ENCODE peak calls at places on chromosome 6, in five cellular contexts. E is PC-3, O is upper lobe of right lung, S is GM23338, A is heart left ventricle. U is an unnamed sample.
A peak's percentile ranks its signal among the peaks of the same experiment; 100 is the strongest.

GRCh38 chr6:148231572-148231971 is 111.1 kb upstream of the SASH1 start:
- DNase-seq in E (peak; percentile 45), O (no peak), S (no peak), A (no peak), U (no peak)

GRCh38 chr6:11275598-11275997 is 43.1 kb upstream of the NEDD9 start:
- DNase-seq in E (no peak), O (no peak), S (no peak), A (no peak), U (no peak)

GRCh38 chr6:35359744-35360348 is 17.5 kb downstream of the PPARD start:
- DNase-seq in E (peak; percentile 39), O (no peak), S (no peak), A (peak; percentile 61), U (no peak)

GRCh38 chr6:79671605-79672266 is 40.6 kb downstream of the SH3BGRL2 start:
- DNase-seq in E (peak; percentile 71), O (peak; percentile 86), S (no peak), A (peak; percentile 57), U (no peak)

GRCh38 chr6:39276379-39276995 is 37.7 kb downstream of the KCNK17 start:
- DNase-seq in E (no peak), O (no peak), S (no peak), A (no peak), U (no peak)

GRCh38 chr6:106547053-106547414 is 82.3 kb downstream of the RTN4IP1 start:
- DNase-seq in E (peak; percentile 54), O (no peak), S (no peak), A (no peak), U (no peak)

GRCh38 chr6:159852877-159853276 is 37.9 kb upstream of the MAS1 start:
- DNase-seq in E (peak; percentile 31), O (no peak), S (peak; percentile 43), A (no peak), U (peak; percentile 41)

GRCh38 chr6:786946-787763 is 94.2 kb upstream of the EXOC2 start:
- DNase-seq in E (peak; percentile 57), O (no peak), S (peak; percentile 63), A (no peak), U (peak; percentile 68)

GRCh38 chr6:99348220-99348822 is 1.2 kb downstream of the FAXC start:
- DNase-seq in E (no peak), O (no peak), S (no peak), A (no peak), U (peak; percentile 8)

GRCh38 chr6:31877125-31877650 is 1.6 kb downstream of the SLC44A4 start:
- DNase-seq in E (no peak), O (no peak), S (no peak), A (no peak), U (no peak)
- H3K4me3 ChIP-seq in E (no peak overlapping the region), O (no peak overlapping the region), S (no peak overlapping the region), A (no peak overlapping the region), U (no peak overlapping the region)

DNA sequence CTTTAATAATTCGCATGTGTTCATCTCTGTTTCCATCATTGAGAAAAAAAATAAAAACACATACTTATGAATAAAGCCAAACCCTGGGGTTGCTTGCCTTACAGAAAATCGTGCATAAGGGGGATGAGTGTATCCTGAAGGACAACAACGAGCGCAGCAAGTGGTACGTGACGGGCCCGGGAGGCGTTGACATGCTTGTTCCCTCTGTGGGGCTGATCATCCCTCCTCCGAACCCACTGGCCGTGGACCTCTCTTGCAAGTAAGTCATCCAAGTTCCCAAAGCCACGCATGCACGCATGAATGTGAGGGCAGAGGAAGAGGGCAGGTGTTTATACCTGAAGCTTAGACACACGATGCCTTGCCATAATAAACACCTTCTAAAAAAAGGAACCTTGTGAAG is 20.9 kb upstream of the SNRNP48 start:
- DNase-seq in E (no peak), O (no peak), S (no peak), A (no peak), U (no peak)
- H3K36me3 ChIP-seq in E (peaks cover 84% of the 10 kb centered on the region), O (no peaks in the 10 kb centered on the region), S (peaks cover 43% of the 10 kb centered on the region), A (peaks cover 49% of the 10 kb centered on the region), U (peaks cover 28% of the 10 kb centered on the region)

GRCh38 chr6:156650896-156651295 is 126.3 kb upstream of the ARID1B start:
- DNase-seq in E (no peak), O (no peak), S (no peak), A (no peak), U (no peak)

GRCh38 chr6:156651438-156651837 is 125.7 kb upstream of the ARID1B start:
- DNase-seq in E (no peak), O (no peak), S (no peak), A (no peak), U (no peak)

GRCh38 chr6:156647440-156647839 is 129.7 kb upstream of the ARID1B start:
- DNase-seq in E (no peak), O (no peak), S (no peak), A (no peak), U (no peak)

GRCh38 chr6:156655267-156655918 is 121.8 kb upstream of the ARID1B start:
- DNase-seq in E (no peak), O (no peak), S (peak; percentile 43), A (no peak), U (peak; percentile 68)

DNA sequence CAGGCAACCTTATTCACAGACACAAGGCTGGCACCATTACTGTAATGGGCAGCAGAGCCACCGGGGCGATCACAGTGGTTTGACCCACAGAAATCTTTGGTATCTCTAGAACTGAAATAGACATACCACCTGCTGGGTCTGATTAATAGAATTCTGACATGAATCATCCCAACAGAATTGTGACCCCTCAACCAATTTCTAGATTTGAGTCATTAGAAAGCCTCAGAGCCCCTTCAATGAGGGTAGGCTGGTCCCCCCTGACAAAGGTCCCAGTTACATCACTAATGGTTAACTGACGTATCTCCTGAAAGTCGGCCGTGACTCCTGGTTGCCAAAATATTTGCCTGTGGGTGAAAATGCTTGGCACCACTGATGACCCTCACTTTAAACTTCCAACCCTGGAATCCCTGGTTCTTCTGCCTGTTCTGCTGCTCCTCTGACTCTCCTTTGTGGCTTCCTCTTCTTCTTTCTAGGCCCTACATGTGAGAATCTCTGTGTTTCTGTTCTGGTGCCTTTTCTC is 124.9 kb upstream of the ARID1B start:
- DNase-seq in E (no peak), O (no peak), S (no peak), A (no peak), U (no peak)
- H3K27me3 ChIP-seq in E (no peaks in the 10 kb centered on the region), O (no peaks in the 10 kb centered on the region), S (no peaks in the 10 kb centered on the region), A (no peaks in the 10 kb centered on the region), U (no peaks in the 10 kb centered on the region)

GRCh38 chr6:114421219-114421618 is 78.4 kb upstream of the HS3ST5 start:
- DNase-seq in E (no peak), O (no peak), S (peak; percentile 64), A (no peak), U (peak; percentile 2)
- H3K4me3 ChIP-seq in E (no peak overlapping the region), O (no peak overlapping the region), S (peak overlapping the region; percentile 27), A (no peak overlapping the region), U (no peak overlapping the region)

DNA sequence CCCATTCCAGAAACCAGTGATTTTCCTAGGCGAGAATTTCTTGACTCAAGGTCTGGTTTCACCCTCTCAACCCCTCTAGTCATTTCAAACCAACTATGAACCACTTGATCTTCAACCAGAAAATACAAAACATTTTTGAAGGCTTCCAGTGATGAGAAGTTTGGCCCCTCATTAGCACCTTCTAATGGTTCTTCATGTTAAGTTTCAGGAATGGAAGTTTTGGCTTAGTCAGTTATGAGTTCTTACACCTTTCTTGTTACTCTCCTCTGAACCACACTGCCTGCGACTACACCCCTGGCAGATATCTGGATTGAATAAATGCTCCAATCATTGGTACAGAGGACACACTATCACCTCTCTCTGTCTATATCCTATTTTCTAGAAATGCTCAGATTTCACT is 67.2 kb downstream of the GJA10 start:
- DNase-seq in E (no peak), O (no peak), S (no peak), A (no peak), U (no peak)
- H3K36me3 ChIP-seq in E (no peaks in the 10 kb centered on the region), O (no peaks in the 10 kb centered on the region), S (no peaks in the 10 kb centered on the region), A (no peaks in the 10 kb centered on the region), U (no peaks in the 10 kb centered on the region)

GRCh38 chr6:29751480-29751879 is 28.2 kb downstream of the HLA-F start:
- DNase-seq in E (no peak), O (no peak), S (no peak), A (no peak), U (no peak)
- H3K27me3 ChIP-seq in E (no peaks in the 10 kb centered on the region), O (no peaks in the 10 kb centered on the region), S (peaks cover 74% of the 10 kb centered on the region), A (no peaks in the 10 kb centered on the region), U (peaks cover 50% of the 10 kb centered on the region)

DNA sequence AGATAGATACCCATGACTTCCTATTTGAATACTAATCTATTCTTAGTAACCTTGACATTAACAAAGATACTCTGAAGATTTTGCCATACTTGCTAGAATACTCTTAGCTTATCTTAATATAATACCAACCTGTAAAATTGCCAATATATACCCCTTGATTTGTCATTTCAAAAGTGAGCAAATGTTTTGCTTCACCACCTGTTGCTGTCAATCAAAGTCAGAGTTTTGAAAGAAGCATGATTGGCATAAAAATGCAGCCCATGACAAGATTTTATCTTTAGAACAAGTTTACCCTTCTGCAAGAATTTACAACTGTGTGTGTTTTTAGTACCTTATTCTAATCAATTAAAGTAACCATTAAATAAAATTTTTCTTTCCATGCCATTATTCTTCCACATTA is 236.2 kb downstream of the TBX18 start:
- DNase-seq in E (no peak), O (no peak), S (no peak), A (no peak), U (no peak)
- H3K4me3 ChIP-seq in E (no peak overlapping the region), O (no peak overlapping the region), S (no peak overlapping the region), A (no peak overlapping the region), U (no peak overlapping the region)